ENCODE peak calls at places on chromosome 18, in eight cellular contexts. One of them, this sample, is unnamed.

GRCh38 chr18:27871731-27872130 is 305.2 kb downstream of the CDH2 start:
- DNase-seq in AG10803: no peak
- DNase-seq in foreskin fibroblast: no peak
- DNase-seq in NB4: no peak
- DNase-seq in cardiac fibroblast: no peak
- DNase-seq in neural progenitor cell: no peak
- DNase-seq in WERI-Rb-1: no peak
- DNase-seq in fibroblast of villous mesenchyme: no peak
- DNase-seq in this sample: no peak

GRCh38 chr18:46141199-46141598 is 37.0 kb downstream of the HAUS1 start:
- DNase-seq in cardiac fibroblast: no peak
- DNase-seq in NB4: peak; percentile 17
- DNase-seq in neural progenitor cell: no peak
- DNase-seq in foreskin fibroblast: no peak
- DNase-seq in AG10803: no peak
- DNase-seq in fibroblast of villous mesenchyme: no peak
- DNase-seq in WERI-Rb-1: no peak
- DNase-seq in this sample: no peak

GRCh38 chr18:48959921-48960920 is 9.5 kb upstream of the SMAD7 start:
- DNase-seq in fibroblast of villous mesenchyme: peak; percentile 69
- DNase-seq in NB4: no peak
- DNase-seq in cardiac fibroblast: peak; percentile 58
- DNase-seq in WERI-Rb-1: no peak
- DNase-seq in neural progenitor cell: peak; percentile 78
- DNase-seq in AG10803: peak; percentile 56
- DNase-seq in foreskin fibroblast: no peak
- DNase-seq in this sample: peak; percentile 58

GRCh38 chr18:76988015-76988826 is 144.4 kb downstream of the MBP start:
- DNase-seq in NB4: no peak
- DNase-seq in WERI-Rb-1: no peak
- DNase-seq in fibroblast of villous mesenchyme: no peak
- DNase-seq in neural progenitor cell: no peak
- DNase-seq in cardiac fibroblast: peak; percentile 3
- DNase-seq in foreskin fibroblast: no peak
- DNase-seq in AG10803: no peak
- DNase-seq in this sample: no peak

GRCh38 chr18:45962461-45962860 is 4.7 kb downstream of the EPG5 start:
- DNase-seq in WERI-Rb-1: no peak
- DNase-seq in neural progenitor cell: no peak
- DNase-seq in NB4: peak; percentile 4
- DNase-seq in foreskin fibroblast: peak; percentile 59
- DNase-seq in AG10803: peak; percentile 72
- DNase-seq in cardiac fibroblast: peak; percentile 87
- DNase-seq in fibroblast of villous mesenchyme: peak; percentile 68
- DNase-seq in this sample: peak; percentile 68

GRCh38 chr18:76266226-76266991 is 228.6 kb downstream of the ZNF516 start:
- DNase-seq in NB4: no peak
- DNase-seq in cardiac fibroblast: no peak
- DNase-seq in foreskin fibroblast: no peak
- DNase-seq in neural progenitor cell: no peak
- DNase-seq in fibroblast of villous mesenchyme: no peak
- DNase-seq in AG10803: no peak
- DNase-seq in WERI-Rb-1: no peak
- DNase-seq in this sample: no peak

GRCh38 chr18:59662008-59662701 is 35.1 kb downstream of the CCBE1 start:
- DNase-seq in NB4: no peak
- DNase-seq in WERI-Rb-1: no peak
- DNase-seq in neural progenitor cell: no peak
- DNase-seq in AG10803: peak; percentile 56
- DNase-seq in cardiac fibroblast: peak; percentile 41
- DNase-seq in foreskin fibroblast: no peak
- DNase-seq in fibroblast of villous mesenchyme: no peak
- DNase-seq in this sample: no peak

GRCh38 chr18:52392160-52392559 is 52.2 kb downstream of the DCC start:
- DNase-seq in WERI-Rb-1: no peak
- DNase-seq in cardiac fibroblast: no peak
- DNase-seq in neural progenitor cell: no peak
- DNase-seq in fibroblast of villous mesenchyme: no peak
- DNase-seq in AG10803: peak; percentile 18
- DNase-seq in NB4: no peak
- DNase-seq in foreskin fibroblast: peak; percentile 26
- DNase-seq in this sample: no peak

GRCh38 chr18:51655327-51655698 is 457.8 kb upstream of the MEX3C start:
- DNase-seq in fibroblast of villous mesenchyme: no peak
- DNase-seq in foreskin fibroblast: no peak
- DNase-seq in AG10803: no peak
- DNase-seq in neural progenitor cell: no peak
- DNase-seq in WERI-Rb-1: no peak
- DNase-seq in NB4: no peak
- DNase-seq in cardiac fibroblast: no peak
- DNase-seq in this sample: no peak

GRCh38 chr18:48007955-48008701 is 77.7 kb upstream of the SMAD2 start:
- DNase-seq in cardiac fibroblast: peak; percentile 32
- DNase-seq in fibroblast of villous mesenchyme: peak; percentile 30
- DNase-seq in NB4: peak; percentile 78
- DNase-seq in AG10803: no peak
- DNase-seq in foreskin fibroblast: no peak
- DNase-seq in neural progenitor cell: peak; percentile 96
- DNase-seq in WERI-Rb-1: peak; percentile 80
- DNase-seq in this sample: peak; percentile 39

GRCh38 chr18:45910405-45911023 is 56.6 kb downstream of the EPG5 start:
- DNase-seq in cardiac fibroblast: peak; percentile 61
- DNase-seq in WERI-Rb-1: peak; percentile 62
- DNase-seq in neural progenitor cell: peak; percentile 71
- DNase-seq in AG10803: peak; percentile 34
- DNase-seq in NB4: peak; percentile 52
- DNase-seq in foreskin fibroblast: peak; percentile 24
- DNase-seq in fibroblast of villous mesenchyme: peak; percentile 46
- DNase-seq in this sample: peak; percentile 68

GRCh38 chr18:62329676-62330454 is 4.8 kb downstream of the TNFRSF11A start:
- DNase-seq in AG10803: peak; percentile 63
- DNase-seq in neural progenitor cell: no peak
- DNase-seq in WERI-Rb-1: no peak
- DNase-seq in cardiac fibroblast: peak; percentile 80
- DNase-seq in fibroblast of villous mesenchyme: peak; percentile 10
- DNase-seq in NB4: no peak
- DNase-seq in foreskin fibroblast: peak; percentile 62
- DNase-seq in this sample: peak; percentile 65

GRCh38 chr18:62326646-62327348 is 1.7 kb downstream of the TNFRSF11A start:
- DNase-seq in AG10803: no peak
- DNase-seq in foreskin fibroblast: no peak
- DNase-seq in cardiac fibroblast: no peak
- DNase-seq in NB4: no peak
- DNase-seq in WERI-Rb-1: no peak
- DNase-seq in neural progenitor cell: no peak
- DNase-seq in fibroblast of villous mesenchyme: no peak
- DNase-seq in this sample: no peak

GRCh38 chr18:62328775-62329525 is 3.8 kb downstream of the TNFRSF11A start:
- DNase-seq in neural progenitor cell: no peak
- DNase-seq in WERI-Rb-1: no peak
- DNase-seq in AG10803: no peak
- DNase-seq in foreskin fibroblast: no peak
- DNase-seq in NB4: no peak
- DNase-seq in cardiac fibroblast: no peak
- DNase-seq in fibroblast of villous mesenchyme: no peak
- DNase-seq in this sample: no peak

GRCh38 chr18:62325806-62326645 is 916 bp downstream of the TNFRSF11A start:
- DNase-seq in neural progenitor cell: peak; percentile 37
- DNase-seq in foreskin fibroblast: no peak
- DNase-seq in cardiac fibroblast: peak; percentile 16
- DNase-seq in WERI-Rb-1: peak; percentile 47
- DNase-seq in fibroblast of villous mesenchyme: no peak
- DNase-seq in AG10803: peak; percentile 1
- DNase-seq in NB4: peak; percentile 35
- DNase-seq in this sample: peak; percentile 16

DNA sequence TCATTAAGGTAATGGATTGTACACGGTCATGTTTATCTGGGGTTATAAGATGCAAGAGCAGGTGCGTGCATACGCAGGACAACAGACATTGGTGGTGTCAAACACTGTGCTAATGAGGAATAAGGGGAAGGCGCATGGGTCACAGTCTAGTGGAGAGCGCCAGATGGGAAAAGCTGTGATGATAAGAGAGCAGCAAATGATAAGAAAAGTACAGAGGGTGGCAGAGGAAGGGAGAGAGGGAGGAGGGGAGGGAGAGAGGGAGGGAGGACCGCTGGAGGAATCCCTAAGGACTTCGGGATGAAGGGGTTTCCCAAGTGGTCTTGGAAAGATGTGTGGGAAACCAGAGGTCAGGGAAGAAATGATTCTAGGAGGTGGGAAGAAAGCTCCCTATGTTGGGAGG is 2.9 kb downstream of the TNFRSF11A start:
- DNase-seq in fibroblast of villous mesenchyme: no peak
- DNase-seq in foreskin fibroblast: no peak
- DNase-seq in cardiac fibroblast: no peak
- DNase-seq in AG10803: no peak
- DNase-seq in NB4: no peak
- DNase-seq in WERI-Rb-1: no peak
- DNase-seq in neural progenitor cell: no peak
- DNase-seq in this sample: no peak
- H3K4me3 ChIP-seq in fibroblast of villous mesenchyme: no peak overlapping the region
- H3K4me3 ChIP-seq in foreskin fibroblast: no peak overlapping the region
- H3K4me3 ChIP-seq in cardiac fibroblast: no peak overlapping the region
- H3K4me3 ChIP-seq in AG10803: no peak overlapping the region
- H3K4me3 ChIP-seq in NB4: no peak overlapping the region
- H3K4me3 ChIP-seq in WERI-Rb-1: no peak overlapping the region
- H3K4me3 ChIP-seq in neural progenitor cell: no peak overlapping the region
- H3K4me3 ChIP-seq in this sample: no peak overlapping the region

DNA sequence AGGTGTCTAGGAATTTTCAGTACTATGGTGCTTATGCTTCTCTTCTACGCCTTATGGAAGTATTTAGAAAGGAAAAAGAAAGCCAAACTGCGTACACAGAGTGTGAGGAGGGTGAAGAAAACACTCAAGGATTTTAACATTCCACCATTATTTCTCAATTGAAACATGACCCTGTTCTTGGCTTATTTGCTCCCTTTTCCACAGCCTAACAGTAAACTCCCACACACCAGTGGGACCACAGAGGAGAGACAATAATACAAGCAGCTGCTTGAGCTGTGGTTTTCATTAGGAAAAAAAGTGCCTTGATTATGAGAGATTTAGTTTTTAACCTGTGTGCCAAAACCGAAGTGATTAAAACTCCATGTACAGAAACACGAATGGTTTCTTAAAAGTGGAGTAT is 134.3 kb downstream of the MEP1B start:
- DNase-seq in AG10803: peak; percentile 79
- DNase-seq in cardiac fibroblast: peak; percentile 49
- DNase-seq in foreskin fibroblast: no peak
- DNase-seq in WERI-Rb-1: no peak
- DNase-seq in fibroblast of villous mesenchyme: peak; percentile 75
- DNase-seq in neural progenitor cell: no peak
- DNase-seq in NB4: no peak
- DNase-seq in this sample: peak; percentile 84
- H3K4me3 ChIP-seq in AG10803: no peak overlapping the region
- H3K4me3 ChIP-seq in cardiac fibroblast: no peak overlapping the region
- H3K4me3 ChIP-seq in foreskin fibroblast: no peak overlapping the region
- H3K4me3 ChIP-seq in WERI-Rb-1: no peak overlapping the region
- H3K4me3 ChIP-seq in fibroblast of villous mesenchyme: no peak overlapping the region
- H3K4me3 ChIP-seq in neural progenitor cell: no peak overlapping the region
- H3K4me3 ChIP-seq in NB4: no peak overlapping the region
- H3K4me3 ChIP-seq in this sample: peak overlapping the region; percentile 23

GRCh38 chr18:62739911-62740310 is 24.6 kb downstream of the PHLPP1 start:
- DNase-seq in WERI-Rb-1: no peak
- DNase-seq in fibroblast of villous mesenchyme: no peak
- DNase-seq in foreskin fibroblast: no peak
- DNase-seq in NB4: no peak
- DNase-seq in neural progenitor cell: no peak
- DNase-seq in cardiac fibroblast: no peak
- DNase-seq in AG10803: no peak
- DNase-seq in this sample: no peak
- H3K4me3 ChIP-seq in WERI-Rb-1: no peak overlapping the region
- H3K4me3 ChIP-seq in fibroblast of villous mesenchyme: no peak overlapping the region
- H3K4me3 ChIP-seq in foreskin fibroblast: no peak overlapping the region
- H3K4me3 ChIP-seq in NB4: no peak overlapping the region
- H3K4me3 ChIP-seq in neural progenitor cell: no peak overlapping the region
- H3K4me3 ChIP-seq in cardiac fibroblast: no peak overlapping the region
- H3K4me3 ChIP-seq in AG10803: no peak overlapping the region
- H3K4me3 ChIP-seq in this sample: no peak overlapping the region

DNA sequence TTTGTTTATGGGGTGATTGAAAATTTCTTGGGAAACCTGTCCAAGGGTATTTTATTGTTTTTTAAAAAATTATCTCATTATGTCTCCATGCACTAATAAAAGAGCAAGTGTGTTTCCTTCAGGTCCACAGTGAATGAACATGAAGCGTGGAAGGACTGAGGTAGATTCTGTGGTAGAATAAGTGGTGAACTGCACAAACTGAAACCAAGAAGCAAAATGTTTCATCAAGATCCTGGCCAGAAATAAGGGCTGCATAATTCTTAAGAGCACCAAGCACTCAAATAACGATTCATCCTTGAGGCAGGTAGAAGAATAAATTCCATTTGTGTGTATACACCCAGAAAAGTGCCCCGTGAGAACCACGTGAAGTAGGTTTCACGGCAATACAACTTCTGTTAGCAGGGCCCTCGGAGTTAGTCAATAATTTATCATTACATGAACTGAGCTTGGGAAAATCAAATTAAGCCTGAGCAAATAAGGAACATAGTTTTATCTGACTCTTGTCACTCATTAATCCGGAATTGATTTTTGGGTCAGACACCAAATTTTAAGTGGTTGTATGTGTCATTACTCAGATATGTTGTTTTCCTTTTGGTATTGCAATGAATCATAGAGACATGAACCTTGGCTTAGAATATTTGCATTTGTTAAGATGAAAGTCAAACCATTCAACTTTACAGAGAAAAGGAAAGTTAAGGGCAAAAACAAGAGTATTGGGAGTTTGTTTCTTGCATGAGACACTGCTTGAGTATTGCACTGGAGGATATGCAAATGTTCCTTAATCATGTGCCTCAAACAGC is 472.5 kb upstream of the NETO1 start:
- DNase-seq in AG10803: peak; percentile 25
- DNase-seq in NB4: no peak
- DNase-seq in foreskin fibroblast: peak; percentile 33
- DNase-seq in fibroblast of villous mesenchyme: peak; percentile 1
- DNase-seq in WERI-Rb-1: no peak
- DNase-seq in neural progenitor cell: no peak
- DNase-seq in cardiac fibroblast: peak; percentile 61
- DNase-seq in this sample: peak; percentile 5
- H3K4me3 ChIP-seq in AG10803: no peak overlapping the region
- H3K4me3 ChIP-seq in NB4: no peak overlapping the region
- H3K4me3 ChIP-seq in foreskin fibroblast: no peak overlapping the region
- H3K4me3 ChIP-seq in fibroblast of villous mesenchyme: no peak overlapping the region
- H3K4me3 ChIP-seq in WERI-Rb-1: no peak overlapping the region
- H3K4me3 ChIP-seq in neural progenitor cell: no peak overlapping the region
- H3K4me3 ChIP-seq in cardiac fibroblast: no peak overlapping the region
- H3K4me3 ChIP-seq in this sample: no peak overlapping the region

GRCh38 chr18:67977067-67977616 is 460.6 kb upstream of the DSEL start:
- DNase-seq in WERI-Rb-1: no peak
- DNase-seq in fibroblast of villous mesenchyme: no peak
- DNase-seq in foreskin fibroblast: no peak
- DNase-seq in cardiac fibroblast: no peak
- DNase-seq in NB4: no peak
- DNase-seq in neural progenitor cell: no peak
- DNase-seq in AG10803: no peak
- DNase-seq in this sample: no peak
- H3K4me3 ChIP-seq in WERI-Rb-1: no peak overlapping the region
- H3K4me3 ChIP-seq in fibroblast of villous mesenchyme: no peak overlapping the region
- H3K4me3 ChIP-seq in foreskin fibroblast: no peak overlapping the region
- H3K4me3 ChIP-seq in cardiac fibroblast: no peak overlapping the region
- H3K4me3 ChIP-seq in NB4: no peak overlapping the region
- H3K4me3 ChIP-seq in neural progenitor cell: no peak overlapping the region
- H3K4me3 ChIP-seq in AG10803: no peak overlapping the region
- H3K4me3 ChIP-seq in this sample: no peak overlapping the region

This sample was measured in fibroblast of pulmonary artery.